ENCODE peak calls at places on chromosomes 13 and 19, in seven cellular contexts. Z, G, J, Y, T, X and O are unnamed samples.

GRCh38 chr19:1284979-1285736 is 515 bp upstream of the EFNA2 start:
- DNase-seq in G (no peak), Z (no peak), X (no peak), T (no peak), J (no peak), Y (no peak), O (no peak)

GRCh38 chr13:113115363-113116205 is 7.0 kb upstream of the F10 start:
- DNase-seq in Y (no peak), G (no peak), Z (no peak), T (no peak), X (peak; percentile 14), J (no peak), O (no peak)

GRCh38 chr19:51751655-51752054 is at the start of gene FPR1:
- DNase-seq in J (no peak), X (no peak), Z (no peak), T (no peak), Y (no peak), G (no peak), O (no peak)

GRCh38 chr19:12137541-12137940 is 2.6 kb downstream of the ZNF20 start:
- DNase-seq in J (peak; percentile 18), T (no peak), Y (no peak), X (no peak), G (no peak), Z (no peak), O (peak; percentile 67)

GRCh38 chr19:45601524-45602522 is at the start of gene GPR4:
- DNase-seq in Z (no peak), Y (no peak), G (no peak), X (peak; percentile 74), T (no peak), J (peak; percentile 85), O (no peak)

GRCh38 chr19:57241181-57241580 is 749 bp downstream of the ZNF805 start:
- DNase-seq in Y (no peak), G (no peak), Z (no peak), X (peak; percentile 26), J (no peak), T (no peak), O (peak; percentile 12)

GRCh38 chr19:14575428-14575980 is 3.6 kb upstream of the NDUFB7 start:
- DNase-seq in T (no peak), X (no peak), G (no peak), Y (no peak), J (no peak), Z (no peak), O (no peak)

GRCh38 chr19:33766623-33767022 is 30.0 kb upstream of the KCTD15 start:
- DNase-seq in Z (no peak), J (no peak), X (no peak), T (no peak), Y (no peak), G (no peak), O (no peak)

GRCh38 chr13:24225930-24226329 is 65.4 kb downstream of the SPATA13 start:
- DNase-seq in G (no peak), J (no peak), T (no peak), X (no peak), Y (no peak), Z (no peak), O (no peak)

GRCh38 chr19:14614099-14614412 is 31.2 kb downstream of the CLEC17A start:
- DNase-seq in Y (no peak), J (no peak), X (no peak), T (peak; percentile 26), Z (no peak), G (peak; percentile 38), O (no peak)

GRCh38 chr13:50358221-50358620 is 343.0 kb downstream of the KCNRG start:
- DNase-seq in Y (no peak), G (no peak), T (no peak), Z (no peak), X (peak; percentile 8), J (no peak), O (no peak)

GRCh38 chr13:104163866-104164630 is 1097.8 kb upstream of the SLC10A2 start:
- DNase-seq in T (no peak), Y (no peak), J (no peak), G (no peak), X (no peak), Z (no peak), O (no peak)

GRCh38 chr19:17555929-17556813 is 722 bp downstream of the COLGALT1 start:
- DNase-seq in Z (no peak), Y (no peak), T (no peak), X (peak; percentile 74), G (no peak), J (peak; percentile 63), O (no peak)

GRCh38 chr19:24086974-24087595 is at the start of gene ZNF254:
- DNase-seq in J (peak; percentile 82), Y (peak; percentile 82), G (peak; percentile 87), X (peak; percentile 84), T (peak; percentile 66), Z (peak; percentile 62), O (no peak)

GRCh38 chr13:113930711-113931637 is 42.9 kb downstream of the C13orf46 start:
- DNase-seq in Z (peak; percentile 64), T (no peak), G (peak; percentile 44), J (no peak), Y (no peak), X (no peak), O (no peak)

GRCh38 chr19:47544476-47544875 is 28.5 kb downstream of the ZNF541 start:
- DNase-seq in J (no peak), G (no peak), Z (no peak), Y (no peak), T (no peak), X (no peak), O (no peak)

GRCh38 chr19:49950956-49951526 is 9.9 kb downstream of the SIGLEC11 start:
- DNase-seq in Z (no peak), G (no peak), J (no peak), T (no peak), X (no peak), Y (no peak), O (no peak)

GRCh38 chr19:2239173-2239572 is 2.5 kb downstream of the SF3A2 start:
- DNase-seq in G (no peak), T (no peak), J (no peak), Y (no peak), Z (no peak), X (no peak), O (no peak)

GRCh38 chr13:30179547-30180256 is 127.6 kb downstream of the KATNAL1 start:
- DNase-seq in G (no peak), T (no peak), Z (no peak), X (no peak), Y (no peak), J (no peak), O (no peak)

GRCh38 chr13:70964124-70964523 is 855.9 kb upstream of the KLHL1 start:
- DNase-seq in G (no peak), X (no peak), T (no peak), Z (no peak), J (no peak), Y (no peak), O (peak; percentile 38)

GRCh38 chr13:76937416-76937815 is 10.9 kb upstream of the ACOD1 start:
- DNase-seq in T (no peak), Z (no peak), Y (no peak), G (no peak), J (no peak), X (no peak), O (no peak)

GRCh38 chr13:53873558-53873957 is 844.9 kb downstream of the OLFM4 start:
- DNase-seq in G (no peak), J (no peak), T (no peak), Y (peak; percentile 17), X (peak; percentile 2), Z (peak; percentile 1), O (no peak)

GRCh38 chr13:43787998-43788397 is 1.2 kb upstream of the ENOX1 start:
- DNase-seq in G (no peak), X (peak; percentile 49), J (no peak), Y (no peak), T (no peak), Z (no peak), O (no peak)

DNA sequence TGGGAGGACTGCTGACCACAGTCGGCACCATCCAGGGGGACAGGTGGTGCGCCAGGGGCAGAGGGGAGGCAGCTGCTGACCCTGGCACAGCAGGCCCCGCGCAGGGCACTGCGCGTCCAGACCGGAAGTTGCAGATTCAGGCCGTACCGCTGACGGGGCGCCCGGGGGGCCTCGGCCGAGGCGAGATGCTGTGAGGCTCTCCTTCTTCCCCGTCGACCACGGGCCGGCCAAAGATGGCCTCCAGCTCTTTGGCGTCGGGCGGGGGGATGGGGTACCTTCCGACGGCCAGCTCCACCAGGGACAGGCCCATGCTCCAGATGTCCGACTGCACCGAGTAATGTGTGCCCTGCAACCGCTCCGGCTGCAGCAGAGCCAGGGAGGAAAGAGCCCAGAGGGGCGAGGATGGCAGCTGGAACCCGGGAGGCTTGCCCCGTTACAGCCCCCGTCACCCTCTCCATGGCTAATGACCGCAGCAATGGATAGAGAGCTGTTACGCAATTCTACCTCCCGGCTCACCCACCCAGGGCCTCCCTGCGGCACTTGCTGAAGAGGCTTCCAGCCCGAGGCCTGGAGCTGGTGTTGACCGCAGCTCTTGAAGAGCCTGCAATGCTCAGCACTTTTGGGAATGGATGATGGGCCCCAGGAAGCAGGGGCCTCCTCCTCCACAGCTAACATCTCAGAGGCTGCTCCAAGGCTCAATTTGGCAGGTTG is 24.7 kb downstream of the MAP2K2 start:
- DNase-seq in Z (no peak), G (no peak), X (no peak), Y (no peak), T (no peak), J (peak; percentile 22), O (no peak)
- TF ChIP-seq TAF1 in Z (no peak), G (no peak), X (no peak), Y (no peak), T (no peak), J (no peak), O (no peak)

GRCh38 chr13:46137627-46138026 is 32.8 kb upstream of the CPB2 start:
- DNase-seq in X (no peak), Z (no peak), T (no peak), G (no peak), Y (no peak), J (no peak), O (no peak)
- TF ChIP-seq TAF1 in X (no peak), Z (no peak), T (no peak), G (no peak), Y (no peak), J (no peak), O (no peak)

GRCh38 chr19:16516923-16517610 is 20.9 kb downstream of the C19orf44 start:
- DNase-seq in X (no peak), T (no peak), Z (no peak), Y (no peak), J (no peak), G (no peak), O (no peak)
- TF ChIP-seq TAF1 in X (no peak), T (no peak), Z (no peak), Y (no peak), J (no peak), G (no peak), O (no peak)

GRCh38 chr19:38908854-38909253 is 3.1 kb downstream of the CCER2 start:
- DNase-seq in X (no peak), G (no peak), Y (no peak), T (no peak), J (peak; percentile 38), Z (no peak), O (no peak)
- TF ChIP-seq TAF1 in X (no peak), G (no peak), Y (no peak), T (no peak), J (no peak), Z (no peak), O (no peak)

DNA sequence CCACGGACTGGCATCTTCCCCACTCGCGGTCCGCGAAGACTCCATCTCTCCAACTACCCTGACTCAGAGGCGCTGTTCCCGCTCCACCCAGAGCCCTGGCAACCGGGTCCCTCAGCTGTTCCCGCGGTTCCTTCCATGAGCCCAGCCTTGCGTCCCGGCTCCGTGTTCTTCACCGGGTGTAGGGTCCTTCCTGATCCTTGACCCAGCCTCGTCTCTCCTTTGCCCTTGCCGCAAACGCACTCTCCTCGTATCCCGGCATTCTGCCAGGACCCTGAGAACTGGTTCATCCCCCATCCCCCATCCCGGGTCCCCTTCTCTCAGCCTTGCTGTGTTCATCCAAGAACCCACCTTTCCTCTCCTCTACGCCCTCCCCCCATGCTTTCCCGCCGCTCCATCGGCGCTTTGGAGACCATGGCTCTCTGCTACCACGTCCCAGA is 705 bp downstream of the ICAM5 start:
- DNase-seq in Y (no peak), Z (no peak), J (no peak), T (no peak), X (no peak), G (no peak), O (no peak)
- TF ChIP-seq TAF1 in Y (no peak), Z (no peak), J (no peak), T (no peak), X (no peak), G (no peak), O (no peak)